ENCODE peak calls at places on chromosomes 1 and 21, in nine cellular contexts. Z, I, U, H, F, Q, X, M and E are unnamed samples.

GRCh38 chr1:156875067-156875615 is 14.5 kb downstream of the NTRK1 start:
- DNase-seq in Z (no peak), I (no peak), U (no peak), H (no peak), F (no peak), Q (no peak), X (no peak), M (no peak), E (no peak)

GRCh38 chr1:99115231-99115630 is 110.6 kb upstream of the PLPPR5 start:
- DNase-seq in Z (no peak), I (no peak), U (no peak), H (peak), F (no peak), Q (no peak), X (no peak), M (no peak), E (no peak)

GRCh38 chr1:180643693-180644092 is 11.9 kb downstream of the XPR1 start:
- DNase-seq in Z (peak), I (no peak), U (no peak), H (peak), F (no peak), Q (no peak), X (no peak), M (no peak), E (peak)

GRCh38 chr1:245060684-245061374 is 94.0 kb upstream of the KIF26B start:
- DNase-seq in Z (no peak), I (no peak), U (no peak), H (peak), F (no peak), Q (no peak), X (no peak), M (peak), E (no peak)

GRCh38 chr1:154225370-154225769 is 4.6 kb downstream of the UBAP2L start:
- DNase-seq in Z (no peak), I (no peak), U (no peak), H (no peak), F (no peak), Q (no peak), X (no peak), M (no peak), E (no peak)

GRCh38 chr1:201443747-201444146 is 22.2 kb upstream of the TNNI1 start:
- DNase-seq in Z (no peak), I (no peak), U (no peak), H (no peak), F (no peak), Q (no peak), X (no peak), M (no peak), E (no peak)

GRCh38 chr1:165871311-165872067 is 44.1 kb downstream of the UCK2 start:
- DNase-seq in Z (peak), I (no peak), U (no peak), H (peak), F (no peak), Q (peak), X (peak), M (peak), E (peak)

GRCh38 chr21:43209575-43210453 is 41.0 kb downstream of the CRYAA start:
- DNase-seq in Z (no peak), I (no peak), U (no peak), H (peak), F (peak), Q (no peak), X (no peak), M (no peak), E (no peak)

GRCh38 chr1:171090604-171091003 is at the start of gene FMO3:
- DNase-seq in Z (no peak), I (no peak), U (no peak), H (no peak), F (no peak), Q (no peak), X (no peak), M (no peak), E (no peak)

GRCh38 chr1:54609301-54609921 is 13.9 kb downstream of the FAM151A start:
- DNase-seq in Z (no peak), I (no peak), U (peak), H (no peak), F (no peak), Q (no peak), X (no peak), M (no peak), E (peak)

GRCh38 chr1:214842856-214843255 is 239.7 kb upstream of the KCNK2 start:
- DNase-seq in Z (no peak), I (no peak), U (no peak), H (no peak), F (no peak), Q (no peak), X (no peak), M (no peak), E (no peak)

GRCh38 chr1:111742938-111743549 is 3.8 kb upstream of the INKA2 start:
- DNase-seq in Z (no peak), I (no peak), U (no peak), H (no peak), F (no peak), Q (no peak), X (no peak), M (no peak), E (no peak)

GRCh38 chr21:42117229-42118048 is 46.3 kb downstream of the UMODL1 start:
- DNase-seq in Z (peak), I (peak), U (peak), H (peak), F (peak), Q (peak), X (peak), M (peak), E (peak)

GRCh38 chr1:186681136-186681535 is 913 bp upstream of the PTGS2 start:
- DNase-seq in Z (no peak), I (no peak), U (no peak), H (peak), F (no peak), Q (no peak), X (no peak), M (no peak), E (no peak)

GRCh38 chr21:28148400-28149064 is 844.1 kb downstream of the LTN1 start:
- DNase-seq in Z (peak), I (no peak), U (no peak), H (peak), F (no peak), Q (no peak), X (no peak), M (no peak), E (no peak)

GRCh38 chr1:116356067-116356466 is 17.0 kb upstream of the ATP1A1 start:
- DNase-seq in Z (no peak), I (no peak), U (no peak), H (no peak), F (no peak), Q (no peak), X (no peak), M (no peak), E (no peak)

GRCh38 chr1:109478806-109479205 is 4.9 kb upstream of the ATXN7L2 start:
- DNase-seq in Z (no peak), I (no peak), U (no peak), H (no peak), F (no peak), Q (no peak), X (no peak), M (peak), E (no peak)

GRCh38 chr1:38958967-38959366 is 17.3 kb upstream of the RHBDL2 start:
- DNase-seq in Z (no peak), I (no peak), U (no peak), H (no peak), F (no peak), Q (no peak), X (no peak), M (no peak), E (no peak)
- H3K27ac ChIP-seq in Z (no peak), I (no peak), U (no peak), H (no peak), F (no peak), Q (no peak), X (peak), M (no peak), E (no peak)

DNA sequence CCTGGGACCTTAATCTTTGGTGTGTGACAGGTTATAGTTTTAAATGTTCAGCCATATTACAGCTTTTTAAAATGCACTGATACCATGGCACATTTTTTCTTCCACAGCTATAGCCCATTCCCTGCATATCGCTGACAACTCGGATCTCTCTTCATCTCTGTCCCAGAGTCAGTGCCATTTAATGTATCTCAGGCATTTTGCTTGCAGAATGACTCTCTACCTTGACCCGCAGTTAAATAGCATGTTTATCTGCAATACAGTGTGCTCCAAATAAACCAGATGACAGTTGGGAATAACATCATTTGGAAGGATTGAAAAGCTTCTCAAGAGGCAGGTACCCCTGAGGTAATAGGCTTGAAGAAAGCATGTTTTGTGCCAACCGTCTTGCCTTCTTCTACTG is 99.8 kb upstream of the USH2A start:
- DNase-seq in Z (no peak), I (no peak), U (no peak), H (no peak), F (no peak), Q (no peak), X (no peak), M (no peak), E (no peak)
- H3K27ac ChIP-seq in Z (no peak), I (no peak), U (no peak), H (no peak), F (no peak), Q (no peak), X (no peak), M (no peak), E (no peak)

DNA sequence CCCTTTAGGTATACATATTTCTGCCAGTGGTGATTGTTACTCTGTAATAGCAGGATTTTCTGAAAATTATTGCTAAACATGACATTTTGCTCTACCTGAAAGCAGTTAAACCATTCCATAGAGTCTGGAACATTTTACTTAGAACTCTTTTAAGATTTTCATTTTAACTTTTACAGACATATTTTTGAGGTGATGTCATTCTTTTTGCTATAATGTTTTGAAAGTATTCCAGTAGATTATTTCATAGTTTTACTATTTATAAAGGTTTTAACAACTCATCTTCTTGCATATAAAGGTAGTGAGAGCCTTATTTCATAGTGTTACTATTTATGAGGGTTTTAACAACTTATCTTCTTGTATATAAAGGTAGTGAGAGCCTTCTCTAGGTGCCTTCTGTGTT is 42.9 kb downstream of the PTBP2 start:
- DNase-seq in Z (no peak), I (no peak), U (no peak), H (peak), F (no peak), Q (no peak), X (no peak), M (no peak), E (no peak)
- H3K27ac ChIP-seq in Z (no peak), I (no peak), U (no peak), H (no peak), F (no peak), Q (no peak), X (no peak), M (no peak), E (no peak)

GRCh38 chr1:172203135-172203823 is 217.2 kb upstream of the C1orf105 start:
- DNase-seq in Z (no peak), I (no peak), U (no peak), H (peak), F (no peak), Q (no peak), X (no peak), M (no peak), E (no peak)

GRCh38 chr1:172206256-172206655 is 214.2 kb upstream of the C1orf105 start:
- DNase-seq in Z (no peak), I (no peak), U (no peak), H (no peak), F (no peak), Q (no peak), X (no peak), M (no peak), E (no peak)

GRCh38 chr1:172208635-172209034 is 211.8 kb upstream of the C1orf105 start:
- DNase-seq in Z (no peak), I (no peak), U (no peak), H (no peak), F (no peak), Q (no peak), X (no peak), M (no peak), E (no peak)

GRCh38 chr1:172201572-172201971 is 218.9 kb upstream of the C1orf105 start:
- DNase-seq in Z (no peak), I (no peak), U (no peak), H (no peak), F (no peak), Q (no peak), X (no peak), M (no peak), E (no peak)

GRCh38 chr1:172203902-172204301 is 216.6 kb upstream of the C1orf105 start:
- DNase-seq in Z (no peak), I (no peak), U (no peak), H (no peak), F (no peak), Q (no peak), X (no peak), M (no peak), E (no peak)
- H3K27ac ChIP-seq in Z (no peak), I (no peak), U (no peak), H (no peak), F (peak), Q (no peak), X (no peak), M (no peak), E (no peak)

DNA sequence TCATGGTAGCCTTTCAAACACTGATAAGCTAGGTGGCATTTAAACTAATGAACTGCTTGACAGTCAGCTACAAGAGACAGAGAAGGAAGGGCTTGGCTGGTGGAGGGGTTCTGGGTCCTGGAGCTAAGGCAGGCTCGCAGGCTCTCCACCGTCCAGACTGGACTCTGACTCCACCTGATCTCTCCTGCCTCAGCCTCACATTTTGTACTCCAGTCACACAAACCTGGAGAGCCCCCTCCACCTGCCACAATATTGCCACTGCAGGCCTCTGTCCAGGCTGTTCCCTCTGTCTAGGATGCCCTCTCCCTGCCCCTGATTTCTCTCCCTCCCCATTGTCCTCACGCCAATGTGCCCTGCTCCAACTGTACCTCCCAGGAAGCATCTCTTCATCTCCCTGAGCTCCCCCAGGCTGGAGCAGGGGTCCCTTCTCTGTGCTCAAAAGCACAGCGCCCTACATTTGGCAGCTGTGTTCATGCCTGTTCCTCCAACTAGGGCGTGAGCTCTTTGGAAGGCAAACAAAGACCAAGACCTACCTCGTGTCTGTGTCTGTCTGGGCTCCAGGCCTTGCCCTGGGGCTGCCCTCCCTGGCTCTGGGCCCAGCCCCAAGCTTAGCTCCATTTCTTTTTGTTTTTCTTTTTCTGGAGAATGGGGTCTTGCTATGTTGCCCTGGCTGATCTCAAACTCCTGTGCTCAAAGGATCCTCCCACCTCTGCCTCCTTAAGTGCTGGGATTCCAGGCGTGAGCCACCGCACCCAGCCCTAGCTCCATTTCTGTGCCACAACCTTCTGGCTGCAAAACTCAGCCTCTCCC is 2.9 kb downstream of the TIE1 start:
- DNase-seq in Z (no peak), I (no peak), U (peak), H (no peak), F (no peak), Q (no peak), X (no peak), M (peak), E (no peak)
- H3K27ac ChIP-seq in Z (peak), I (no peak), U (peak), H (no peak), F (no peak), Q (peak), X (no peak), M (peak), E (peak)

GRCh38 chr1:15117671-15118325 is 35.7 kb upstream of the TMEM51 start:
- DNase-seq in Z (no peak), I (no peak), U (no peak), H (no peak), F (no peak), Q (no peak), X (no peak), M (no peak), E (no peak)
- H3K27ac ChIP-seq in Z (no peak), I (no peak), U (no peak), H (no peak), F (no peak), Q (no peak), X (no peak), M (no peak), E (no peak)

GRCh38 chr1:17400725-17401341 is 28.8 kb downstream of the PADI6 start:
- DNase-seq in Z (no peak), I (no peak), U (no peak), H (no peak), F (no peak), Q (no peak), X (no peak), M (no peak), E (no peak)
- H3K27ac ChIP-seq in Z (no peak), I (no peak), U (no peak), H (no peak), F (no peak), Q (no peak), X (no peak), M (no peak), E (no peak)